ENCODE peak calls at places on chromosomes 16 and 17, in five cellular contexts. L, M, H, S and C are unnamed samples.

GRCh38 chr16:57911711-57912110 is 59.2 kb downstream of the CNGB1 start:
- DNase-seq in L (no peak), M (no peak), H (no peak), S (no peak), C (no peak)

GRCh38 chr16:2511128-2511785 is 2.5 kb upstream of the ATP6V0C start:
- DNase-seq in S (peak; percentile 70), H (peak; percentile 68), M (peak; percentile 87), L (no peak), C (peak; percentile 52)

GRCh38 chr17:48293319-48294192 is 136.5 kb downstream of the SKAP1 start:
- DNase-seq in H (no peak), L (no peak), M (no peak), S (no peak), C (no peak)

GRCh38 chr17:48589831-48590602 is at the start of gene HOXB3:
- DNase-seq in L (no peak), S (no peak), H (no peak), M (peak; percentile 51), C (no peak)

GRCh38 chr16:2499454-2499853 is 14.3 kb upstream of the ATP6V0C start:
- DNase-seq in H (no peak), M (no peak), L (no peak), S (no peak), C (no peak)

GRCh38 chr17:2894782-2895181 is 98.5 kb downstream of the RAP1GAP2 start:
- DNase-seq in S (no peak), L (no peak), M (no peak), H (no peak), C (no peak)

GRCh38 chr16:53282975-53283946 is 151.0 kb upstream of the RBL2 start:
- DNase-seq in L (no peak), M (no peak), H (no peak), S (no peak), C (no peak)

GRCh38 chr16:83409347-83409746 is 398.4 kb upstream of the HSBP1 start:
- DNase-seq in M (no peak), H (no peak), S (no peak), L (no peak), C (no peak)

GRCh38 chr17:3796110-3796821 is 4.7 kb downstream of the ITGAE start:
- DNase-seq in L (no peak), H (no peak), S (no peak), M (no peak), C (no peak)

GRCh38 chr17:55089955-55090573 is 121.5 kb downstream of the STXBP4 start:
- DNase-seq in S (no peak), L (no peak), M (no peak), H (no peak), C (peak; percentile 4)

GRCh38 chr16:73062640-73063283 is 14.8 kb upstream of the ZFHX3 start:
- DNase-seq in S (peak; percentile 20), L (no peak), M (no peak), H (no peak), C (no peak)

GRCh38 chr17:80868022-80868609 is 123.5 kb upstream of the CHMP6 start:
- DNase-seq in M (no peak), S (no peak), H (no peak), L (no peak), C (no peak)

GRCh38 chr16:30430428-30430970 is 669 bp upstream of the DCTPP1 start:
- DNase-seq in H (peak; percentile 22), M (peak; percentile 33), L (no peak), S (peak; percentile 24), C (no peak)
- TF ChIP-seq CTCF in H (no peak), M (no peak), L (no peak), S (peak; percentile 52), C (no peak)

GRCh38 chr17:41796066-41796895 is 9.8 kb upstream of the JUP start:
- DNase-seq in H (no peak), L (no peak), S (no peak), M (no peak), C (no peak)

GRCh38 chr17:41800601-41801373 is 11.0 kb downstream of the P3H4 start:
- DNase-seq in S (no peak), H (no peak), M (no peak), L (no peak), C (no peak)

GRCh38 chr17:41797377-41797776 is 10.9 kb upstream of the JUP start:
- DNase-seq in H (no peak), L (no peak), S (no peak), M (no peak), C (no peak)

GRCh38 chr17:41801374-41802062 is 10.2 kb downstream of the P3H4 start:
- DNase-seq in S (peak; percentile 85), L (no peak), M (peak; percentile 84), H (peak; percentile 84), C (peak; percentile 64)

DNA sequence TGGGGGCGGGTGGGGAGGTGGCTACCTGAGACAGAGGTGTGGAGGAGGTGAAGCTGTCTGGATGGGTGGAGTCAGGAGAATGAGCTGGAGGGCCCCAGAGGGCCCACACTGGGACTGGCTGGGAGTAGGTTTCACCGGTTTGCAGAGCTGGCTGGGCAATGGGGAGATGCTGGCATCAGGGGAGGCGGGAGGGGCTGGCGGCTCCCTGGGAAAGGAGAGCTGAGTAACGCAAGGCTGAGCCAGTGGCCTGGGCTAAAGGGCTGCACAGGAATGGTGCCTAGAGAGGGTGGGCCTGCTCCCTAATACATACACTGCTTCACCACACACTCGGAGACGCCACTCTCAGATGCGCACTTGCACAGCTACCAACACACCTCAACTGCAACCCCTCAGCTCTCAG is 12.4 kb downstream of the P3H4 start:
- DNase-seq in H (no peak), S (no peak), M (no peak), L (no peak), C (no peak)
- H3K27ac ChIP-seq in H (no peak overlapping the region), S (no peak overlapping the region), M (no peak overlapping the region), L (peak overlapping the region; percentile 96), C (no peak overlapping the region)

GRCh38 chr16:50593410-50594139 is 45.4 kb downstream of the NKD1 start:
- DNase-seq in S (no peak), L (no peak), H (no peak), M (no peak), C (no peak)

GRCh38 chr16:50594332-50595260 is 46.4 kb downstream of the NKD1 start:
- DNase-seq in M (no peak), S (no peak), L (no peak), H (no peak), C (no peak)

GRCh38 chr16:50592996-50593395 is 44.8 kb downstream of the NKD1 start:
- DNase-seq in L (no peak), S (no peak), M (no peak), H (no peak), C (no peak)

GRCh38 chr16:50591209-50591608 is 43.0 kb downstream of the NKD1 start:
- DNase-seq in L (no peak), S (no peak), M (no peak), H (no peak), C (no peak)

GRCh38 chr16:50591800-50592771 is 43.9 kb downstream of the NKD1 start:
- DNase-seq in M (peak; percentile 70), L (no peak), H (peak; percentile 78), S (peak; percentile 81), C (no peak)
- TF ChIP-seq CTCF in M (no peak), L (no peak), H (peak; percentile 53), S (peak; percentile 40), C (no peak)

GRCh38 chr17:64309021-64309420 is 46.0 kb upstream of the TEX2 start:
- DNase-seq in M (no peak), H (no peak), S (no peak), L (no peak), C (no peak)

GRCh38 chr17:64315032-64315490 is 52.0 kb upstream of the TEX2 start:
- DNase-seq in L (no peak), H (peak; percentile 93), M (peak; percentile 93), S (peak; percentile 92), C (no peak)

GRCh38 chr17:64318068-64318467 is 55.0 kb upstream of the TEX2 start:
- DNase-seq in S (no peak), L (no peak), H (no peak), M (no peak), C (no peak)

GRCh38 chr17:64309710-64310109 is 46.6 kb upstream of the TEX2 start:
- DNase-seq in H (no peak), M (no peak), S (no peak), L (no peak), C (no peak)

DNA sequence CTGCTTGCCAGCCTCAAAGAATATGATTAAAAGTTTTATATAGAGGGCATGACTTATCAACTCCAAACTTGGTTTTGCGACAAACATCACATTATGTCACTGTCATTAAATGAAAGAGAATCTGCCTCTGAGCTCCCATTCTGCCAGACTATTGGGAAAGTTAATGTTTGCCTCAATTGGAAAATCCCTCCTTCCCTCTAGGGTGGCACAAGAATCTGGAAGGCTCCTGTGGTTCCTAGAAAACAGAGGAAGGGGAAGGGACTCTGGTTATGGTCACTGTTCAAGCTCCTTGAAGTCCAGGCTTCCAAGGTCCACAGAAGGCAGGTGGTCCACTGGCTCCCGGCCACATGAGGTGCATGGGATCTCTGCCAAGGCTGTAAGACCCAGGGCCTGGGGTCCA is 50.5 kb upstream of the TEX2 start:
- DNase-seq in M (no peak), H (no peak), L (no peak), S (no peak), C (no peak)
- H3K27ac ChIP-seq in M (no peak overlapping the region), H (no peak overlapping the region), L (no peak overlapping the region), S (no peak overlapping the region), C (no peak overlapping the region)

GRCh38 chr17:50298018-50298417 is 23.8 kb downstream of the TMEM92 start:
- DNase-seq in M (no peak), L (no peak), H (no peak), S (no peak), C (no peak)
- TF ChIP-seq CTCF in M (no peak), L (no peak), H (no peak), S (no peak), C (no peak)

GRCh38 chr16:66487580-66488235 is 60.6 kb downstream of the BEAN1 start:
- DNase-seq in L (no peak), H (no peak), S (no peak), M (peak; percentile 11), C (no peak)
- H3K27ac ChIP-seq in L (no peak overlapping the region), H (peak overlapping the region; percentile 62), S (no peak overlapping the region), M (no peak overlapping the region), C (no peak overlapping the region)

GRCh38 chr17:73251871-73252270 is 9.8 kb downstream of the CPSF4L start:
- DNase-seq in H (no peak), M (no peak), L (no peak), S (no peak), C (no peak)

GRCh38 chr17:73248532-73248931 is 13.1 kb downstream of the CPSF4L start:
- DNase-seq in H (no peak), S (no peak), L (no peak), M (no peak), C (no peak)

GRCh38 chr17:73250851-73251640 is 10.6 kb downstream of the CPSF4L start:
- DNase-seq in S (no peak), H (no peak), M (no peak), L (no peak), C (no peak)

GRCh38 chr17:73249700-73250099 is 12.0 kb downstream of the CPSF4L start:
- DNase-seq in S (no peak), L (no peak), M (no peak), H (no peak), C (no peak)

GRCh38 chr17:73247728-73248127 is 14.0 kb downstream of the CPSF4L start:
- DNase-seq in H (no peak), M (no peak), S (no peak), L (no peak), C (no peak)
- TF ChIP-seq CTCF in H (no peak), M (no peak), S (peak; percentile 29), L (no peak), C (peak; percentile 30)